ENCODE peak calls at places on chromosomes 12 and 14, in nine cellular contexts. D is dermis microvascular lymphatic vessel endothelial cell; S is suprapubic skin; Z is heart right ventricle; J is stimulated activated CD4-positive, alpha-beta T cell treated with anti-CD3 and anti-CD28 coated beads, TNF-alpha, amount 100 ng/mL, for 4 hours; I is stimulated activated CD8-positive, alpha-beta memory T cell treated with anti-CD3 and anti-CD28 coated beads, Interleukin-4, amount 100 ng/mL, for 4 hours; O is CD4-positive, alpha-beta T cell; R is NCI-H510A treated with DMSO at 0.1 percent for 48 hours; G is NCI-H187. L is an unnamed sample.

GRCh38 chr12:106863185-106863584 is 88.7 kb downstream of the RIC8B start:
- DNase-seq in D (no peak), S (no peak), Z (no peak), J (no peak), I (no peak), O (no peak), R (no peak), G (no peak), L (no peak)

GRCh38 chr12:112303004-112303403 is 79.2 kb downstream of the HECTD4 start:
- DNase-seq in D (peak; percentile 3), S (no peak), Z (no peak), J (peak; percentile 21), I (peak; percentile 3), O (no peak), R (no peak), G (no peak), L (no peak)

GRCh38 chr12:4227046-4227445 is 46.5 kb upstream of the CCND2 start:
- DNase-seq in D (no peak), S (no peak), Z (no peak), J (no peak), I (no peak), O (no peak), R (no peak), G (no peak), L (no peak)

GRCh38 chr12:50077099-50077498 is 8.0 kb upstream of the SMARCD1 start:
- DNase-seq in D (no peak), S (no peak), Z (no peak), J (no peak), I (no peak), O (no peak), R (no peak), G (no peak), L (no peak)

GRCh38 chr14:59325906-59326305 is 137.4 kb downstream of the DAAM1 start:
- DNase-seq in D (no peak), S (no peak), Z (no peak), J (no peak), I (no peak), O (no peak), R (no peak), G (no peak), L (no peak)

GRCh38 chr14:96903444-96904023 is 106.4 kb downstream of the VRK1 start:
- DNase-seq in D (no peak), S (no peak), Z (no peak), J (no peak), I (no peak), O (no peak), R (no peak), G (no peak), L (no peak)

GRCh38 chr12:46983959-46984833 is 95.2 kb upstream of the PCED1B start:
- DNase-seq in D (peak; percentile 46), S (no peak), Z (no peak), J (peak; percentile 8), I (peak; percentile 1), O (peak; percentile 10), R (peak; percentile 32), G (no peak), L (peak; percentile 5)

GRCh38 chr12:7005288-7005687 is 13.0 kb downstream of the LPCAT3 start:
- DNase-seq in D (no peak), S (no peak), Z (no peak), J (no peak), I (no peak), O (no peak), R (no peak), G (no peak), L (no peak)

GRCh38 chr12:99392091-99392850 is 255.3 kb upstream of the GARIN6 start:
- DNase-seq in D (no peak), S (no peak), Z (no peak), J (no peak), I (no peak), O (no peak), R (no peak), G (no peak), L (no peak)

GRCh38 chr14:75877292-75877691 is 104.5 kb downstream of the TGFB3 start:
- DNase-seq in D (no peak), S (no peak), Z (no peak), J (no peak), I (no peak), O (no peak), R (no peak), G (no peak), L (no peak)

GRCh38 chr12:122366685-122367475 is 55.6 kb downstream of the CLIP1 start:
- DNase-seq in D (peak; percentile 91), S (no peak), Z (no peak), J (no peak), I (no peak), O (no peak), R (peak; percentile 28), G (no peak), L (no peak)

GRCh38 chr12:113369391-113369790 is 11.0 kb downstream of the PLBD2 start:
- DNase-seq in D (no peak), S (no peak), Z (no peak), J (no peak), I (no peak), O (no peak), R (no peak), G (no peak), L (no peak)

GRCh38 chr14:68099348-68100045 is 279.9 kb downstream of the RAD51B start:
- DNase-seq in D (no peak), S (no peak), Z (no peak), J (no peak), I (no peak), O (no peak), R (no peak), G (no peak), L (no peak)

GRCh38 chr12:108079731-108080130 is 49.4 kb upstream of the WSCD2 start:
- DNase-seq in D (no peak), S (no peak), Z (no peak), J (no peak), I (no peak), O (no peak), R (no peak), G (no peak), L (no peak)

GRCh38 chr12:66279127-66279712 is 23.1 kb upstream of the HELB start:
- DNase-seq in D (peak; percentile 24), S (no peak), Z (no peak), J (no peak), I (no peak), O (peak; percentile 40), R (peak; percentile 3), G (no peak), L (no peak)

GRCh38 chr14:47959753-47960152 is 284.3 kb upstream of the MDGA2 start:
- DNase-seq in D (no peak), S (no peak), Z (no peak), J (no peak), I (no peak), O (no peak), R (no peak), G (no peak), L (no peak)